ENCODE peak calls at places on chromosome 16, in ten cellular contexts. N is activated naive CD4-positive, alpha-beta T cell; V is activated CD4-positive, alpha-beta memory T cell treated with anti-CD3 and anti-CD28 coated beads for 36 hours; X is RWPE1; T is fibroblast of gingiva; A is effector memory CD4-positive, alpha-beta T cell; W is omental fat pad; P is AG09319; L is stimulated activated CD8-positive, alpha-beta memory T cell treated with anti-CD3 and anti-CD28 coated beads, Interleukin-4, amount 100 ng/mL, for 24 hours; O is fibroblast of villous mesenchyme. E is an unnamed sample.

GRCh38 chr16:57256601-57257395 is 11.7 kb downstream of the ARL2BP start:
- DNase-seq in P (no peak), A (no peak), T (no peak), L (no peak), O (no peak), V (no peak), W (peak), X (no peak), N (no peak), E (no peak)

GRCh38 chr16:80294172-80294571 is 246.6 kb upstream of the DYNLRB2 start:
- DNase-seq in T (no peak), A (no peak), V (no peak), P (no peak), L (no peak), W (no peak), N (no peak), X (no peak), O (no peak), E (no peak)

GRCh38 chr16:52953215-52953614 is 99.5 kb downstream of the CHD9NB start:
- DNase-seq in V (no peak), W (no peak), X (no peak), P (no peak), L (no peak), A (no peak), T (no peak), N (no peak), O (no peak), E (no peak)

GRCh38 chr16:67192781-67193260 is 866 bp downstream of the E2F4 start:
- DNase-seq in L (no peak), X (no peak), A (no peak), V (peak), N (no peak), O (no peak), W (no peak), P (no peak), T (no peak), E (no peak)

GRCh38 chr16:30394603-30395154 is 541 bp upstream of the ZNF48 start:
- DNase-seq in O (peak), A (no peak), T (no peak), V (no peak), W (no peak), N (no peak), P (no peak), X (no peak), L (no peak), E (no peak)

GRCh38 chr16:30884760-30885159 is 9.1 kb downstream of the BCL7C start:
- DNase-seq in L (no peak), N (no peak), O (no peak), P (no peak), T (no peak), W (no peak), X (no peak), V (no peak), A (no peak), E (no peak)

GRCh38 chr16:86872833-86873232 is 294.5 kb downstream of the FOXL1 start:
- DNase-seq in O (no peak), W (no peak), A (no peak), T (no peak), V (no peak), N (no peak), P (no peak), L (no peak), X (no peak), E (no peak)

GRCh38 chr16:12652924-12653323 is 150.8 kb downstream of the CPPED1 start:
- DNase-seq in L (no peak), O (no peak), A (no peak), P (no peak), V (no peak), W (no peak), T (no peak), N (no peak), X (no peak), E (no peak)

GRCh38 chr16:81440888-81441663 is 3.5 kb upstream of the CMIP start:
- DNase-seq in X (no peak), P (no peak), L (no peak), W (no peak), A (no peak), T (no peak), N (no peak), O (no peak), V (no peak), E (no peak)

GRCh38 chr16:21134053-21134452 is 16.6 kb downstream of the DNAH3 start:
- DNase-seq in N (no peak), W (no peak), A (no peak), X (no peak), T (no peak), O (no peak), P (no peak), V (no peak), L (no peak), E (no peak)

GRCh38 chr16:84959045-84959576 is 52.2 kb downstream of the ZDHHC7 start:
- DNase-seq in T (no peak), O (no peak), A (no peak), N (no peak), X (no peak), L (no peak), W (no peak), P (no peak), V (no peak), E (no peak)

GRCh38 chr16:79639576-79640311 is 39.2 kb upstream of the MAF start:
- DNase-seq in W (no peak), A (no peak), O (no peak), N (no peak), P (no peak), T (no peak), V (peak), X (peak), L (no peak), E (no peak)

GRCh38 chr16:29306953-29307597 is 99.4 kb downstream of the NPIPB11 start:
- DNase-seq in W (no peak), V (no peak), X (no peak), L (no peak), P (no peak), O (no peak), N (no peak), T (no peak), A (no peak), E (no peak)

GRCh38 chr16:49471038-49471727 is 97.6 kb downstream of the C16orf78 start:
- DNase-seq in A (no peak), O (no peak), N (no peak), V (no peak), X (no peak), T (no peak), L (no peak), W (no peak), P (no peak), E (no peak)

GRCh38 chr16:47644661-47645060 is 183.5 kb downstream of the PHKB start:
- DNase-seq in W (no peak), P (no peak), A (no peak), X (no peak), V (no peak), N (no peak), L (no peak), O (peak), T (peak), E (no peak)

GRCh38 chr16:56911771-56912541 is 20.0 kb upstream of the HERPUD1 start:
- DNase-seq in L (no peak), T (no peak), A (no peak), P (no peak), X (no peak), W (no peak), N (no peak), O (peak), V (no peak), E (no peak)

GRCh38 chr16:66885491-66885890 is 5.2 kb downstream of the PDP2 start:
- DNase-seq in P (no peak), W (no peak), X (no peak), N (no peak), O (no peak), T (no peak), A (no peak), L (no peak), V (no peak), E (no peak)

GRCh38 chr16:17416461-17417221 is 54.1 kb downstream of the XYLT1 start:
- DNase-seq in W (no peak), N (no peak), O (peak), X (no peak), A (peak), L (peak), V (peak), P (no peak), T (peak), E (peak)

GRCh38 chr16:21608647-21609328 is 9.4 kb downstream of the METTL9 start:
- DNase-seq in O (peak), X (no peak), T (peak), W (no peak), P (no peak), L (no peak), V (peak), N (no peak), A (no peak), E (no peak)

GRCh38 chr16:49484454-49484853 is 110.8 kb downstream of the C16orf78 start:
- DNase-seq in A (no peak), O (no peak), L (no peak), X (peak), W (no peak), T (no peak), N (no peak), P (no peak), V (peak), E (peak)

GRCh38 chr16:56237451-56237930 is 46.2 kb downstream of the GNAO1 start:
- DNase-seq in T (peak), V (no peak), W (no peak), P (peak), A (no peak), X (no peak), O (no peak), N (no peak), L (no peak), E (no peak)